ENCODE peak calls at places on chromosomes 5 and 9, in ten cellular contexts. K is MM.1S; T is body of pancreas; M is aorta; C is GM23338; J is PC-3; U is fibroblast of lung; P is CD8-positive, alpha-beta T cell; I is colonic mucosa; R is stomach. B is an unnamed sample.
A peak's percentile ranks its signal among the peaks of the same experiment; 100 is the strongest.

GRCh38 chr9:35814106-35814840 is 569 bp downstream of the HINT2 start:
- DNase-seq in J (peak; percentile 30), R (peak; percentile 74), T (peak; percentile 76), K (peak; percentile 81), U (peak; percentile 41), P (peak; percentile 44), M (peak; percentile 82), I (peak; percentile 76), C (peak; percentile 87), B (peak; percentile 64)

GRCh38 chr5:80275347-80275746 is 19.5 kb upstream of the SERINC5 start:
- DNase-seq in J (peak; percentile 28), C (peak; percentile 78), I (no peak), T (no peak), K (no peak), U (peak; percentile 30), R (no peak), M (no peak), P (no peak), B (peak; percentile 62)

GRCh38 chr5:61538722-61539501 is 206.9 kb downstream of the ZSWIM6 start:
- DNase-seq in U (no peak), P (no peak), K (no peak), R (no peak), C (no peak), M (no peak), J (peak; percentile 70), I (no peak), T (no peak), B (no peak)

GRCh38 chr5:159402871-159403270 is 72.6 kb upstream of the IL12B start:
- DNase-seq in P (no peak), K (no peak), R (no peak), C (no peak), T (no peak), U (peak; percentile 1), I (no peak), M (no peak), J (no peak), B (peak; percentile 11)

GRCh38 chr9:18260527-18260926 is 213.4 kb upstream of the ADAMTSL1 start:
- DNase-seq in T (no peak), R (no peak), C (no peak), U (peak; percentile 82), M (no peak), P (no peak), I (no peak), J (peak; percentile 61), K (no peak), B (peak; percentile 78)

GRCh38 chr5:135223404-135223803 is 175.6 kb downstream of the MACROH2A1 start:
- DNase-seq in I (no peak), T (peak; percentile 2), K (no peak), C (no peak), P (no peak), U (no peak), J (no peak), M (peak; percentile 12), R (peak; percentile 8), B (peak; percentile 52)

GRCh38 chr5:91357806-91358205 is 25.3 kb downstream of the ARRDC3 start:
- DNase-seq in K (no peak), P (no peak), I (no peak), R (no peak), T (no peak), C (no peak), J (no peak), M (no peak), U (no peak), B (no peak)

GRCh38 chr5:139283252-139284166 is 10.0 kb upstream of the MATR3 start:
- DNase-seq in P (no peak), T (no peak), C (no peak), K (no peak), J (no peak), M (no peak), R (no peak), I (no peak), U (no peak), B (no peak)

GRCh38 chr5:132417461-132417860 is 48.0 kb downstream of the SLC22A5 start:
- DNase-seq in M (no peak), P (no peak), C (no peak), T (no peak), U (no peak), I (no peak), J (no peak), R (no peak), K (no peak), B (no peak)

GRCh38 chr5:132418876-132419275 is 49.4 kb downstream of the SLC22A5 start:
- DNase-seq in J (no peak), R (no peak), K (no peak), U (no peak), M (no peak), T (no peak), C (no peak), P (no peak), I (no peak), B (no peak)

GRCh38 chr5:132416306-132417009 is 46.9 kb downstream of the SLC22A5 start:
- DNase-seq in P (no peak), K (no peak), C (no peak), R (no peak), U (no peak), M (no peak), I (no peak), T (no peak), J (no peak), B (no peak)

GRCh38 chr5:132417889-132418432 is 48.5 kb downstream of the SLC22A5 start:
- DNase-seq in I (no peak), T (no peak), R (no peak), U (no peak), M (no peak), J (no peak), P (no peak), K (no peak), C (no peak), B (no peak)

DNA sequence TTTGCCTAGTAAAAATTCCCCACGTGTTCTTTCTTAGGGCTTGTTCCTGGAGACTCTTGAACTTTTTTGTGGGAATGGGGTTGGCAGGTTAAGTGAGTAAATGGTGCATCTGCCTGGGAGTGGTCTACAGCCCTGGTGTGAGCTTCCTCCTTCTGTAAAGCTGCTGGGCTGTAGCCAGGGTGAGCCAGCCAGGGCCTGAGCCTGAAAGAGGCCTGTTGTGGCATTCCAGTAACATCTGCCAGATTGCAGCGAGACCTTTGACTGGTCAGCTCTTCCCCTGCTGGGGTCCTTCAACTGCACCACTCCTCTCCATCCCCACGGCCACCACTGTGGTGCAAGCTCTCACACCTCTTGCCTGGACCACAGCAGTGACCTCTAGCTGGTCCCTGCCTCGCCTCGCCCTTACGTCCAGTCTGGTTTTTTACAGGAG is 47.5 kb downstream of the SLC22A5 start:
- DNase-seq in R (no peak), K (no peak), I (no peak), C (no peak), P (no peak), T (no peak), M (peak; percentile 73), J (peak; percentile 40), U (no peak), B (no peak)
- H3K4me1 ChIP-seq in R (peaks cover 55% of the 10 kb centered on the region), K (peaks cover 69% of the 10 kb centered on the region), I (peaks cover 28% of the 10 kb centered on the region), C (no peaks in the 10 kb centered on the region), P (peaks cover 78% of the 10 kb centered on the region), T (peaks cover 69% of the 10 kb centered on the region), M (peaks cover 7% of the 10 kb centered on the region), J (peaks cover 67% of the 10 kb centered on the region), U (peaks cover 32% of the 10 kb centered on the region), B (peaks cover 10% of the 10 kb centered on the region)

GRCh38 chr9:96565684-96566360 is 53.8 kb downstream of the CDC14B start:
- DNase-seq in P (no peak), R (no peak), J (no peak), I (peak; percentile 19), U (peak; percentile 50), T (no peak), K (no peak), C (peak; percentile 48), M (no peak), B (no peak)

GRCh38 chr9:96564217-96564616 is 55.4 kb downstream of the CDC14B start:
- DNase-seq in M (no peak), I (no peak), K (no peak), R (no peak), J (no peak), C (no peak), U (no peak), P (no peak), T (no peak), B (no peak)

GRCh38 chr9:96566401-96567202 is 53.0 kb downstream of the CDC14B start:
- DNase-seq in I (peak; percentile 91), C (peak; percentile 93), P (peak; percentile 80), R (peak; percentile 85), T (peak; percentile 82), K (peak; percentile 72), U (peak; percentile 43), J (peak; percentile 71), M (peak; percentile 90), B (peak; percentile 61)

DNA sequence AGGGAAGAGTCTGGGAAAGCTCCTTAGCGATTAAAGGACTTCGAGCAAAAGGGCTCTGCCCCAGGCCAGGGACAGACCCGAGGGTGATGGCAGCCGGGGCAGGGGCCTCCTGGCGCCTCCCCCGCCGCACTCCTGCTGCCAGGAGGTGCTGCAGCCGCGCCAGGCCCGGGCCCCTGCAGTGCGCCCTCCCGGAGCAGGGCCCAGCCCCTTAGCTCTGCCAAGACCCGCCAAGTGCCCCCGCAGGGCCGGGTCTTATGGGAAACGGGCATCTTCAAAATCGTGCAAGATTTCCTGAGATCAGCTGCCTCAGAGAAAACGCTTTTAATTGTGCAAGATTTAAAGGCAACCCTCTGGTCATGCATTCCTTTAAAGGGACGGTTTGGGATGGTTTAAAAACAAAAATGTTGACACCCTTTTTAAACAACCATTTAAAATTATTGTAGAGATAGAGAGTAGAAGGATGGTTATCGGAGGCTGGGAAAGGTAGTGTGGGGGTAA is 52.4 kb downstream of the CDC14B start:
- DNase-seq in I (peak; percentile 29), M (no peak), J (no peak), K (no peak), R (no peak), P (peak; percentile 34), C (no peak), T (no peak), U (peak; percentile 26), B (no peak)
- H3K4me1 ChIP-seq in I (peaks cover 5% of the 10 kb centered on the region), M (no peaks in the 10 kb centered on the region), J (peaks cover 17% of the 10 kb centered on the region), K (peaks cover 6% of the 10 kb centered on the region), R (peaks cover 16% of the 10 kb centered on the region), P (peaks cover 24% of the 10 kb centered on the region), C (peaks cover 16% of the 10 kb centered on the region), T (peaks cover 5% of the 10 kb centered on the region), U (peaks cover 6% of the 10 kb centered on the region), B (no peaks in the 10 kb centered on the region)

DNA sequence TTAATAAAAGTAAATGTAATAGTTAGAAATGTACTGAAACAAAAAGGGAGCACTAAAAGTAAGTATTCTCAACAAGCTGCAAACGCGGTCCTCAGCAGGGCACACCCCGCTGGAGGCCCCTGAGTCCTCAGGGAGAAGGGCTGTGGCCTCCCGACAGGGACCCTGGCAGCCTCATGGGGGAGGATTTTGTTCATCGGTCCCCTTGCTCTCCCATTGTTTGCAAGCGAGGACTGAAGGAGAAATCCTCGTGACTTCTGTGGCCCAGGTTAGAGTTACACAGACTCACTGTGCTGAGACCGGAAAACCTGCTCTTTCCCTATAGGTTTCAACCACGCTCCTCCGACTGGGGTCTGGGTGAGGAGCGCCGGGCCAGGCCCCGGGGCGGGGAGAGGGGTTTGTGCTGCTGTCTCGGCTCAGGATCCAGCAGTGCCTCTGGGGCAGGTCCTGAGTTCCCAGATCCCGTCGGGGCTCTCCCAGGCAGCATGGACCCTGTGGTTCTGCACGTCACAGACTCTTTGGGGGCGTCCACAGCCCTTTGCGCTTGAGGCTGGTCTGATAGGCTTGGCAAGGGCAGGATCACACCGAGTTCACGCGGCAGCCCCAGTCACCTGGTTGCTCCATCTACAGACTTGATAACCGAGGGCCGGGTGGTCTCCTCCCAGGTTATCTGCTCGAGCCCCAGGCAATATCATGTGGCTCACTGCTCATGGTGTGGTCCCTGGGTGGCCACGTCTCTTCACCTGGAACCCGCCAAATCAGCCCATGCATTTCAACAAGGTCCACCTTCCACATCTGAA is 38.8 kb downstream of the MRPL36 start:
- DNase-seq in I (no peak), K (no peak), J (no peak), T (no peak), U (no peak), C (no peak), R (peak; percentile 19), M (peak; percentile 21), P (no peak), B (no peak)
- H3K4me1 ChIP-seq in I (no peaks in the 10 kb centered on the region), K (peaks cover 9% of the 10 kb centered on the region), J (no peaks in the 10 kb centered on the region), T (peaks cover 4% of the 10 kb centered on the region), U (no peaks in the 10 kb centered on the region), C (peaks cover 10% of the 10 kb centered on the region), R (no peaks in the 10 kb centered on the region), M (no peaks in the 10 kb centered on the region), P (no peaks in the 10 kb centered on the region), B (no peaks in the 10 kb centered on the region)

GRCh38 chr5:112245616-112246015 is 173.5 kb downstream of the EPB41L4A start:
- DNase-seq in I (no peak), U (no peak), M (no peak), R (no peak), C (peak; percentile 52), P (no peak), J (no peak), K (no peak), T (no peak), B (no peak)
- H3K4me1 ChIP-seq in I (no peaks in the 10 kb centered on the region), U (no peaks in the 10 kb centered on the region), M (no peaks in the 10 kb centered on the region), R (no peaks in the 10 kb centered on the region), C (peaks cover 5% of the 10 kb centered on the region), P (no peaks in the 10 kb centered on the region), J (no peaks in the 10 kb centered on the region), K (no peaks in the 10 kb centered on the region), T (no peaks in the 10 kb centered on the region), B (no peaks in the 10 kb centered on the region)